ENCODE peak calls at places on chromosomes 2 and 18, in ten cellular contexts. F is GM12865, T is upper lobe of right lung, S is H9, Z is endothelial cell, Q is D721Med, O is brain microvascular endothelial cell, R is pancreas, Y is AG10803, I is type B pancreatic cell. L is an unnamed sample.

GRCh38 chr2:71208756-71209155 is 18.1 kb downstream of the PAIP2B start:
- DNase-seq in F (no peak), T (no peak), S (no peak), Z (no peak), Q (no peak), O (no peak), R (no peak), Y (no peak), I (no peak), L (no peak)

GRCh38 chr18:68796936-68797690 is 767 bp upstream of the CCDC102B start:
- DNase-seq in F (no peak), T (no peak), S (no peak), Z (no peak), Q (no peak), O (peak; percentile 95), R (no peak), Y (peak; percentile 73), I (no peak), L (no peak)

GRCh38 chr2:181430406-181431199 is 26.6 kb upstream of the ITGA4 start:
- DNase-seq in F (peak; percentile 50), T (no peak), S (no peak), Z (no peak), Q (no peak), O (no peak), R (no peak), Y (peak; percentile 9), I (no peak), L (no peak)

GRCh38 chr18:3498705-3499451 is 48.9 kb downstream of the TGIF1 start:
- DNase-seq in F (no peak), T (peak; percentile 69), S (peak; percentile 63), Z (peak; percentile 58), Q (peak; percentile 40), O (peak; percentile 18), R (peak; percentile 69), Y (peak; percentile 39), I (peak; percentile 73), L (peak; percentile 46)

GRCh38 chr2:120480346-120480902 is 134.5 kb downstream of the INHBB start:
- DNase-seq in F (no peak), T (peak; percentile 29), S (no peak), Z (no peak), Q (no peak), O (no peak), R (peak; percentile 25), Y (no peak), I (no peak), L (no peak)

GRCh38 chr2:119545076-119545475 is 827 bp downstream of the CFAP221 start:
- DNase-seq in F (no peak), T (no peak), S (no peak), Z (no peak), Q (no peak), O (no peak), R (no peak), Y (peak; percentile 63), I (no peak), L (no peak)

GRCh38 chr18:76874643-76875389 is 52.5 kb downstream of the ZNF236 start:
- DNase-seq in F (no peak), T (no peak), S (peak; percentile 58), Z (peak; percentile 31), Q (no peak), O (no peak), R (no peak), Y (no peak), I (no peak), L (no peak)

GRCh38 chr2:130352229-130352628 is 3.6 kb upstream of the PTPN18 start:
- DNase-seq in F (no peak), T (no peak), S (no peak), Z (no peak), Q (no peak), O (no peak), R (no peak), Y (no peak), I (no peak), L (no peak)

GRCh38 chr2:46239847-46240181 is 57.4 kb upstream of the EPAS1 start:
- DNase-seq in F (peak; percentile 81), T (no peak), S (no peak), Z (no peak), Q (no peak), O (no peak), R (no peak), Y (no peak), I (no peak), L (no peak)

GRCh38 chr18:500230-500555 is 308 bp downstream of the COLEC12 start:
- DNase-seq in F (no peak), T (no peak), S (peak; percentile 39), Z (peak; percentile 45), Q (no peak), O (no peak), R (no peak), Y (no peak), I (no peak), L (no peak)

GRCh38 chr18:51953521-51953920 is 386.5 kb upstream of the DCC start:
- DNase-seq in F (peak; percentile 87), T (no peak), S (no peak), Z (no peak), Q (no peak), O (no peak), R (no peak), Y (no peak), I (no peak), L (peak; percentile 39)

GRCh38 chr18:33596178-33596854 is 18.3 kb downstream of the ASXL3 start:
- DNase-seq in F (no peak), T (no peak), S (no peak), Z (no peak), Q (no peak), O (no peak), R (no peak), Y (peak; percentile 3), I (no peak), L (no peak)

GRCh38 chr2:241017228-241017940 is 19.0 kb downstream of the SNED1 start:
- DNase-seq in F (no peak), T (peak; percentile 32), S (no peak), Z (no peak), Q (no peak), O (no peak), R (no peak), Y (no peak), I (peak; percentile 56), L (no peak)

GRCh38 chr2:84938194-84938879 is 32.6 kb upstream of the KCMF1 start:
- DNase-seq in F (peak; percentile 87), T (no peak), S (no peak), Z (no peak), Q (no peak), O (no peak), R (no peak), Y (peak; percentile 71), I (no peak), L (no peak)

GRCh38 chr2:147174824-147175254 is 670.0 kb upstream of the ACVR2A start:
- DNase-seq in F (no peak), T (no peak), S (peak; percentile 43), Z (no peak), Q (no peak), O (no peak), R (no peak), Y (no peak), I (no peak), L (no peak)

GRCh38 chr2:108182489-108182888 is 57.3 kb upstream of the SULT1C3 start:
- DNase-seq in F (peak; percentile 36), T (no peak), S (peak; percentile 70), Z (peak; percentile 62), Q (no peak), O (peak; percentile 55), R (no peak), Y (no peak), I (no peak), L (no peak)
- TF ChIP-seq CTCF in F (peak; percentile 32), T (no peak), S (peak; percentile 80), Z (peak; percentile 41), Q (peak; percentile 29), O (peak; percentile 57), R (no peak), Y (peak; percentile 11), I (peak; percentile 67), L (peak; percentile 10)

GRCh38 chr2:96146151-96146880 is 1.1 kb upstream of the DUSP2 start:
- DNase-seq in F (peak; percentile 91), T (peak; percentile 85), S (peak; percentile 29), Z (no peak), Q (no peak), O (no peak), R (peak; percentile 58), Y (no peak), I (no peak), L (peak; percentile 87)

GRCh38 chr2:96145028-96145939 is at the start of gene DUSP2:
- DNase-seq in F (peak; percentile 97), T (peak; percentile 93), S (peak; percentile 72), Z (peak; percentile 38), Q (no peak), O (peak; percentile 22), R (peak; percentile 80), Y (peak; percentile 47), I (no peak), L (peak; percentile 97)

GRCh38 chr2:96143231-96143847 is 1.9 kb downstream of the DUSP2 start:
- DNase-seq in F (no peak), T (no peak), S (no peak), Z (no peak), Q (no peak), O (no peak), R (peak; percentile 39), Y (no peak), I (no peak), L (no peak)

GRCh38 chr2:96143848-96144480 is 1.3 kb downstream of the DUSP2 start:
- DNase-seq in F (peak; percentile 68), T (peak; percentile 61), S (peak; percentile 81), Z (peak; percentile 32), Q (no peak), O (no peak), R (peak; percentile 56), Y (no peak), I (no peak), L (no peak)

GRCh38 chr2:96144481-96145027 is 686 bp downstream of the DUSP2 start:
- DNase-seq in F (peak; percentile 50), T (no peak), S (peak; percentile 52), Z (no peak), Q (no peak), O (peak; percentile 7), R (no peak), Y (no peak), I (no peak), L (no peak)
- TF ChIP-seq CTCF in F (no peak), T (no peak), S (no peak), Z (no peak), Q (no peak), O (no peak), R (no peak), Y (no peak), I (peak; percentile 20), L (no peak)

DNA sequence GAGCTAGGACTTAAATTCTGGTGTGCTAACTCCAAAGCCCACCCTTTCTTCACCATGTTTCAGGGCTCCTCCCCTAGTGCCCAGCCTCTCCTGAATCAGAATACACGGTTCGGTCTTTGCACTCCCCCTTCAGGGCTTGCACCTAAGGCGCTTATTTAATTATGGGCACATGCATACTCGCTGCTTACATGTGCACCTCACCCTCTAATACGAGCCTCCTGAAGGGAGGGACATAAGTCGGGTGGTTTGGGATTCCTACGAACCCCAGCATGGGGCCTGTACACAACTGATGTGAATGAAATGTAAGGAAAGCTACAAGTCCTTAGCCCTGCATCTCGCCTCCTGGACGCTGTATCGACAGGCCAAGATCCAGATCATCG is 435 bp downstream of the IFT172 start:
- DNase-seq in F (peak; percentile 18), T (no peak), S (no peak), Z (peak; percentile 17), Q (no peak), O (no peak), R (no peak), Y (peak; percentile 16), I (no peak), L (no peak)
- TF ChIP-seq CTCF in F (no peak), T (no peak), S (no peak), Z (no peak), Q (no peak), O (peak; percentile 40), R (no peak), Y (peak; percentile 23), I (no peak), L (no peak)

GRCh38 chr2:176830362-176830761 is 382.2 kb upstream of the HNRNPA3 start:
- DNase-seq in F (peak; percentile 53), T (no peak), S (peak; percentile 42), Z (peak; percentile 14), Q (no peak), O (no peak), R (no peak), Y (no peak), I (no peak), L (no peak)
- TF ChIP-seq CTCF in F (peak; percentile 20), T (no peak), S (peak; percentile 54), Z (no peak), Q (peak; percentile 27), O (no peak), R (no peak), Y (no peak), I (no peak), L (no peak)

L was measured in GM13976.